ENCODE peak calls at places on chromosomes 12 and 14, in four cellular contexts. X is GM23338, Q is mammary epithelial cell, K is epithelial cell of proximal tubule. G is an unnamed sample.

GRCh38 chr12:68245071-68246021 is 8.1 kb downstream of the IL22 start:
- DNase-seq in X (no peak), Q (no peak), K (no peak), G (peak; percentile 12)

GRCh38 chr14:83874662-83875061 is 1655.3 kb upstream of the FLRT2 start:
- DNase-seq in X (no peak), Q (no peak), K (no peak), G (no peak)

GRCh38 chr12:2456813-2457186 is 338.0 kb upstream of the FKBP4 start:
- DNase-seq in X (no peak), K (no peak), Q (no peak), G (no peak)

GRCh38 chr14:105471823-105472495 is 2.7 kb upstream of the CRIP2 start:
- DNase-seq in K (no peak), X (no peak), Q (no peak), G (no peak)

GRCh38 chr12:131716282-131716681 is 5.4 kb downstream of the SFSWAP start:
- DNase-seq in K (no peak), Q (no peak), X (no peak), G (no peak)

GRCh38 chr12:76083761-76084276 is 666 bp downstream of the NAP1L1 start:
- DNase-seq in X (peak; percentile 93), Q (peak; percentile 67), K (no peak), G (peak; percentile 87)

GRCh38 chr12:104742551-104742961 is 215.5 kb downstream of the SLC41A2 start:
- DNase-seq in K (no peak), X (no peak), Q (no peak), G (no peak)

GRCh38 chr12:89528434-89528833 is 2.6 kb upstream of the POC1B start:
- DNase-seq in Q (no peak), X (no peak), K (no peak), G (no peak)

GRCh38 chr14:24094839-24095195 is 706 bp downstream of the PCK2 start:
- DNase-seq in K (no peak), Q (no peak), X (peak; percentile 30), G (peak; percentile 36)

GRCh38 chr12:113044516-113044915 is 12.0 kb upstream of the DTX1 start:
- DNase-seq in K (no peak), Q (peak; percentile 38), X (no peak), G (no peak)

GRCh38 chr12:110816248-110816647 is 30.5 kb upstream of the CCDC63 start:
- DNase-seq in K (no peak), Q (no peak), X (no peak), G (no peak)

GRCh38 chr14:90664911-90665695 is 151.1 kb downstream of the TTC7B start:
- DNase-seq in Q (no peak), K (no peak), X (no peak), G (no peak)

GRCh38 chr14:96851694-96852381 is 54.7 kb downstream of the VRK1 start:
- DNase-seq in Q (peak; percentile 14), X (no peak), K (no peak), G (no peak)

GRCh38 chr14:26218858-26219257 is 379.0 kb downstream of the NOVA1 start:
- DNase-seq in K (no peak), Q (no peak), X (no peak), G (no peak)

GRCh38 chr12:119208626-119209061 is 29.9 kb downstream of the HSPB8 start:
- DNase-seq in Q (peak; percentile 21), K (peak; percentile 57), X (peak; percentile 47), G (no peak)

GRCh38 chr14:69651653-69652052 is 40.3 kb downstream of the SUSD6 start:
- DNase-seq in X (no peak), K (no peak), Q (peak; percentile 54), G (no peak)

GRCh38 chr12:111354511-111354910 is 14.4 kb downstream of the PHETA1 start:
- DNase-seq in X (no peak), Q (no peak), K (no peak), G (no peak)

GRCh38 chr12:57169969-57170368 is 22.6 kb upstream of the LRP1-AS start:
- DNase-seq in K (no peak), Q (no peak), X (no peak), G (no peak)

GRCh38 chr14:72615511-72616121 is 278.3 kb downstream of the DPF3 start:
- DNase-seq in Q (peak; percentile 85), X (no peak), K (no peak), G (peak; percentile 31)

GRCh38 chr12:132766380-132767085 is 4.9 kb upstream of the ANKLE2 start:
- DNase-seq in X (no peak), Q (no peak), K (no peak), G (no peak)

GRCh38 chr14:24814944-24815343 is 181.0 kb upstream of the GZMB start:
- DNase-seq in X (no peak), Q (no peak), K (no peak), G (no peak)

GRCh38 chr12:2958432-2959193 is 584 bp upstream of the TEAD4 start:
- DNase-seq in X (peak; percentile 61), Q (peak; percentile 84), K (peak; percentile 23), G (no peak)

GRCh38 chr14:23478109-23478698 is 8.7 kb downstream of the NGDN start:
- DNase-seq in Q (peak; percentile 41), K (no peak), X (peak; percentile 78), G (peak; percentile 63)

GRCh38 chr14:94560782-94561655 is at the start of gene SERPINA4:
- DNase-seq in K (no peak), X (no peak), Q (no peak), G (no peak)

GRCh38 chr14:28784262-28785021 is 17.9 kb downstream of the FOXG1 start:
- DNase-seq in Q (no peak), X (peak; percentile 15), K (no peak), G (no peak)

GRCh38 chr14:69531135-69531534 is 43.5 kb downstream of the CCDC177 start:
- DNase-seq in X (no peak), Q (no peak), K (no peak), G (no peak)

GRCh38 chr14:47557894-47558293 is 117.5 kb downstream of the MDGA2 start:
- DNase-seq in X (no peak), Q (no peak), K (no peak), G (no peak)

GRCh38 chr14:67846029-67846610 is 26.5 kb downstream of the RAD51B start:
- DNase-seq in Q (no peak), K (no peak), X (no peak), G (no peak)

GRCh38 chr12:19190292-19191031 is 60.9 kb downstream of the PLEKHA5 start:
- DNase-seq in X (no peak), K (no peak), Q (peak; percentile 45), G (no peak)

GRCh38 chr12:76083246-76083735 is 1.2 kb downstream of the NAP1L1 start:
- DNase-seq in K (no peak), X (no peak), Q (no peak), G (no peak)

GRCh38 chr12:117662620-117663395 is 301.4 kb upstream of the NOS1 start:
- DNase-seq in K (no peak), Q (no peak), X (no peak), G (no peak)

GRCh38 chr12:64064706-64065105 is 157.4 kb downstream of the KICS2 start:
- DNase-seq in K (no peak), Q (no peak), X (no peak), G (no peak)

GRCh38 chr12:56188786-56189335 is 422 bp downstream of the SMARCC2 start:
- DNase-seq in Q (no peak), K (no peak), X (peak; percentile 79), G (peak; percentile 78)

GRCh38 chr12:6280053-6280469 is 30.4 kb upstream of the PLEKHG6 start:
- DNase-seq in Q (peak; percentile 95), X (no peak), K (peak; percentile 88), G (no peak)

GRCh38 chr12:25819713-25820112 is 138.8 kb upstream of the RASSF8 start:
- DNase-seq in X (no peak), K (no peak), Q (no peak), G (no peak)

GRCh38 chr14:68703093-68703492 is 89.8 kb downstream of the ZFP36L1 start:
- DNase-seq in K (no peak), X (no peak), Q (peak; percentile 85), G (no peak)

GRCh38 chr14:54503476-54503875 is 6.2 kb upstream of the CGRRF1 start:
- DNase-seq in X (peak; percentile 34), K (no peak), Q (peak; percentile 38), G (no peak)
- TF ChIP-seq CTCF in X (peak; percentile 43), K (peak; percentile 57), Q (peak; percentile 22), G (peak; percentile 22)

DNA sequence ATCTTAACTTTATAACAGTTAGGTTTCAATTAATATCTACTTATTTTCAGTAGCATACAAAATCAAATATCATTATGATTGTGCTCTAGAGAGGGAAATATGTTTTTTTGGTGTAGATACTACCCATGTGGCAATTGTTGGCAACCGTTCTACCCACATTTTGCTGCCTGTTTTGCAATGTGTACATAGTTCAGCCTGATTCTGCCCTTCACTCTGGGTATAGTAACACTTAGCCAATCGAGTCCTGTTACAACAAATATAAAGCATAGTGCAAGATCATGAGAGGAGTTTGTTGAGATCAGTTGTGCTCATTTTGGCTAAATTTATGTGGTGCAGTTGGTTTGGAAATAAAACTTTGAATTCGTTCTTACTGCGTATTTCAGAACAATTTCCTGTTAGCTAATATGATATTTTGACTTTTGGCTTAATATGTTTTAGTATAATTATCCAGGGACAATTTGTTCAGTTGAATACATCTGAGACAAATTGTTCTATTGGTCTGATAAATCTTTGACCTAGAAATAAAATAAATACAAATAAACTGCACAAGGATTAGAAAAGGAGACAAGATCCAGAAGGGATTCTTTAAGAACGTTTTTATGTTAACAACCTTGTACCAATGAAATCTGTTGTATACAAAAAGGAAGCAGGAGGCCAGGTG is 76.9 kb downstream of the ATF7IP start:
- DNase-seq in X (no peak), K (no peak), Q (no peak), G (no peak)
- TF ChIP-seq CTCF in X (no peak), K (no peak), Q (no peak), G (no peak)

GRCh38 chr14:36226164-36226563 is 49.6 kb upstream of the PTCSC3 start:
- DNase-seq in K (no peak), Q (peak; percentile 9), X (no peak), G (no peak)

GRCh38 chr14:36227802-36228201 is 51.3 kb upstream of the PTCSC3 start:
- DNase-seq in X (no peak), K (no peak), Q (peak; percentile 5), G (no peak)

GRCh38 chr14:36224176-36224575 is 47.7 kb upstream of the PTCSC3 start:
- DNase-seq in K (no peak), Q (no peak), X (no peak), G (no peak)

GRCh38 chr14:36229262-36229661 is 52.7 kb upstream of the PTCSC3 start:
- DNase-seq in K (no peak), Q (no peak), X (peak; percentile 40), G (no peak)

DNA sequence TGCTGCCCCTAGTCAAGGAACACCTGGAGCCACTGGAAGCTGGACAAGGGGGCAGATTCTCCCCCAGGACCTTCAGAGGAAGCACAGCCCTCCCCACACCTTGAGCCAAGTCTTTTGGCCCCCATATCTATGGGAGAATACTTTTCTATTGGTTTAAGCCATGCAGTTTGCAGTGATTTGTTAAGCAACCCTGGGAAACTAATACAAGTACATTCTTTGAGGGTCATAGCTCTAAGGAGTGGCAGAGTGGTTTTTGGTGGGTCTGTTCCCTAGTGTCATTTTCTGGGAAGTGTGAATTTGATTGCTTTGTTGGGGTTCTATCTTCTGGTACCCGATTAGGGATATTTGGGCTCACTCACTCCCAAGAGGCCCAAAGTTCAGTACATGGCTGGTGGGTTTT is 50.8 kb upstream of the PTCSC3 start:
- DNase-seq in K (no peak), X (no peak), Q (no peak), G (no peak)
- TF ChIP-seq CTCF in K (no peak), X (no peak), Q (no peak), G (no peak)

DNA sequence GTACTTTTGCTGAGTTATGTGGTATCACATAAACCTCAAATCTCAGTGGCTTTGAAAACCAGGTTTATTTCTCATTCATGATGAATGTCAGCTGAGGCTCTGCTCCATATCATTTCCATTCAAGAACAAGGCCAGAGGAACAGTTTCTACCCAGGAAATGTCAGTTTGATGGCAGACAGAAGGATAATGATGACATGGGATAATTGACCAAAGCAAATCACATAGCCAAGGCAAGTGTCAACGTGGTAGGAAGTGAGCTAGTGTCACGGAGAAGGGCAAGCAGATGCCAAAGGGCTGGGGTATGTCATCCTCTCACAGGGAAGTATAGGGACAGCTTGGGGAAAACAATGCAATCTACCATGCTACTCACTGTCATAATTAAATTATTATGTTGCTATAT is 12.3 kb upstream of the PDE3A start:
- DNase-seq in Q (no peak), K (no peak), X (no peak), G (no peak)
- TF ChIP-seq CTCF in Q (no peak), K (no peak), X (no peak), G (no peak)

G was measured in nephron progenitor cell.